ENCODE peak calls at places on chromosomes 11 and 22, in nine cellular contexts. L, G, Y, N, V, J, Z, H and I are unnamed samples.
A peak's percentile ranks its signal among the peaks of the same experiment; 100 is the strongest.

GRCh38 chr11:7905961-7906429 is 25.1 kb downstream of the OR10A6 start:
- DNase-seq in Y (peak; percentile 40), J (no peak), Z (no peak), H (no peak), G (peak; percentile 56), L (no peak), V (no peak), N (no peak), I (no peak)

GRCh38 chr11:110425751-110426545 is 3.8 kb upstream of the FDX1 start:
- DNase-seq in J (no peak), V (no peak), G (no peak), Z (no peak), H (no peak), N (no peak), L (no peak), Y (no peak), I (no peak)

GRCh38 chr11:120215634-120216033 is 4.8 kb downstream of the OAF start:
- DNase-seq in N (no peak), Z (no peak), V (no peak), H (no peak), L (peak; percentile 89), Y (peak; percentile 43), G (no peak), J (no peak), I (no peak)

GRCh38 chr22:19810381-19811141 is 44.1 kb downstream of the GNB1L start:
- DNase-seq in J (no peak), N (no peak), V (peak; percentile 57), G (no peak), L (peak; percentile 56), H (no peak), Z (no peak), Y (no peak), I (no peak)

GRCh38 chr11:85682330-85683305 is 3.4 kb downstream of the CCDC89 start:
- DNase-seq in V (peak; percentile 81), L (peak; percentile 84), J (no peak), H (peak; percentile 55), N (no peak), Z (peak; percentile 67), G (peak; percentile 25), Y (peak; percentile 35), I (no peak)

GRCh38 chr11:32751381-32751780 is 43.1 kb downstream of the CCDC73 start:
- DNase-seq in H (no peak), V (no peak), Y (no peak), J (no peak), N (no peak), G (no peak), L (peak; percentile 33), Z (no peak), I (no peak)

GRCh38 chr11:64358907-64359711 is at the start of gene RPS6KA4:
- DNase-seq in L (no peak), V (peak; percentile 95), G (peak; percentile 57), H (peak; percentile 73), Y (peak; percentile 74), Z (peak; percentile 73), J (no peak), N (peak; percentile 75), I (no peak)

GRCh38 chr22:47102648-47103047 is 340.2 kb downstream of the TBC1D22A start:
- DNase-seq in G (no peak), V (no peak), H (no peak), Y (no peak), N (peak; percentile 46), Z (no peak), J (no peak), L (no peak), I (no peak)

GRCh38 chr11:12458042-12458441 is 80.7 kb downstream of the PARVA start:
- DNase-seq in H (no peak), N (no peak), J (no peak), L (peak; percentile 88), G (no peak), V (no peak), Z (no peak), Y (no peak), I (no peak)

GRCh38 chr11:12455938-12456337 is 78.6 kb downstream of the PARVA start:
- DNase-seq in Y (no peak), H (no peak), N (no peak), G (no peak), Z (no peak), V (no peak), L (no peak), J (no peak), I (no peak)

GRCh38 chr11:12454782-12455181 is 77.4 kb downstream of the PARVA start:
- DNase-seq in H (no peak), G (no peak), Y (no peak), J (no peak), L (no peak), N (no peak), V (no peak), Z (no peak), I (no peak)

GRCh38 chr11:12459374-12459773 is 82.0 kb downstream of the PARVA start:
- DNase-seq in J (no peak), H (no peak), L (no peak), Y (no peak), V (no peak), N (no peak), G (no peak), Z (no peak), I (no peak)

DNA sequence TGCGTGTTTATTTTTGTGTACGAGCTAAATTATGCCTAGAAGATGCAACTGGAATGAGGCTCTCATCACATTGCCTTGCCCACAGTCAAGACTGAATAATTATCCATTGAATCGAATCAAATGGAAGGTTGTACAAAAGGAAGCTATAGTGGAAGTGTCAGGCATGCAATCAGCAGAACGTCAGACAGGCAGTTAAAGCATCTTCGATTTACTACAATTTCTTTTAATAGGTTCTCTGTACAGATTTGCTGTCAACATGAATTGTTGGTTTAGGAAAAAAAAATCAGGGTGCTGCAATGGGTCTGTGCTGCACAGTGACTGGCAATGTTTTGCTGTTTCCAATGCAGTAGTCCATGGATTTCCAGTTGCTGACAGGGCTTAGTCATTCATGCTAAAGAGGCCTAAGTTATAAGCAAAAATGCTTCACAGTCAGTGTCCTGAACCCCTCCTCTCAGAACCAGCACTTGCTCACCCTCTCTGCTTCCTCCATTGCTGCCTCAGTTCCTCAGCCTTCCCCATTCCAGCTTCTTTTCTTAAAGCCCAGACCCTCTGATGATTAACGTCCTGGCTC is 79.7 kb downstream of the PARVA start:
- DNase-seq in Z (no peak), J (no peak), G (no peak), L (no peak), H (no peak), V (no peak), Y (no peak), N (no peak), I (no peak)
- TF ChIP-seq POLR2AphosphoS5 in Z (no peak), J (no peak), G (no peak), L (peak; percentile 11), H (no peak), V (no peak), Y (no peak), N (no peak), I (no peak)

DNA sequence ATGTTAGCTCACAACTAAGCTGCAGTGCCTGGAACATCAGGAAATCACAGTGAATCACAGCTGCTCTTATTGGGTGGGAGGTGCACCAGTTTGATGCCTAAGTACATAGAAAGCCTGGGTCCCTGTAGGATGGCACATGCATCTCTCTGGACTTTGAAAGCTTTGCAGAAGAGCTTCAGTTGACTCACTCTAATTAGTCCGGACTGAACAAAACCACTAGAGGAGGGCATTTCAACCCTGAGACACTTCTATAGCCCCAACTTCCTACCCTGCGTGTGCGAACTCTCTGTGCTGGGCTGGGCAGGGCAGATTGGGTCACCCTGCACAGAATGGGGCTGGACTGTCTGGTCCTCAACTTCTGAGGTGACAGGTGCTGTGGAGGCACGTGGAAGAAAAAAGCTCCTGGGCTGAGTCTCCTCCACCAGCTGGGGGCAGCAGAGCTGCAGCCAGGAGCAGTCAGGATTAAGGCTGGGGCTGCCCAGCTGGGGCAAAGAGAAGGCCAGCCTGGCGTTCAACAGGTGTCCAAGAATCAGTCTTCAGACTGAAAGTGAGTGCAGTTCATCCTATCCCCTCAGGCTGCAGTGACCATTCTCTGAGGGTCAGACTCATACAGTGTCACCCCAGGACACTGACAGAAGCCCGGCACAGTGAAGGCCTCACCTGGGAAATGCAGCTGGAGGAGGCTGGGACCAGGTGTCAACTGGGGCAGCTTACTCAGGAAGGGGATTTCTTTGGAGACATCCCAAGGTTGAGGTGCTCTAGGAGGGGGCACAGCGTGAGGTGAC is 22.1 kb downstream of the GGTLC2 start:
- DNase-seq in Z (no peak), Y (peak; percentile 38), H (peak; percentile 60), G (no peak), J (no peak), L (no peak), V (no peak), N (peak; percentile 60), I (peak; percentile 2)
- H3K4me1 ChIP-seq in Z (no peaks in the 10 kb centered on the region), Y (no peaks in the 10 kb centered on the region), H (no peaks in the 10 kb centered on the region), G (no peaks in the 10 kb centered on the region), J (no peaks in the 10 kb centered on the region), L (no peaks in the 10 kb centered on the region), V (no peaks in the 10 kb centered on the region), N (no peaks in the 10 kb centered on the region), I (no peaks in the 10 kb centered on the region)

GRCh38 chr11:73107597-73107996 is 34.5 kb downstream of the FCHSD2 start:
- DNase-seq in Y (no peak), H (no peak), G (no peak), L (no peak), J (no peak), Z (no peak), V (no peak), N (no peak), I (no peak)

GRCh38 chr11:73114835-73115220 is 27.3 kb downstream of the FCHSD2 start:
- DNase-seq in G (no peak), V (no peak), J (no peak), L (no peak), N (no peak), Z (no peak), Y (no peak), H (no peak), I (no peak)

GRCh38 chr11:73114110-73114834 is 27.8 kb downstream of the FCHSD2 start:
- DNase-seq in J (no peak), V (no peak), Z (no peak), G (no peak), N (no peak), Y (no peak), L (no peak), H (no peak), I (no peak)

DNA sequence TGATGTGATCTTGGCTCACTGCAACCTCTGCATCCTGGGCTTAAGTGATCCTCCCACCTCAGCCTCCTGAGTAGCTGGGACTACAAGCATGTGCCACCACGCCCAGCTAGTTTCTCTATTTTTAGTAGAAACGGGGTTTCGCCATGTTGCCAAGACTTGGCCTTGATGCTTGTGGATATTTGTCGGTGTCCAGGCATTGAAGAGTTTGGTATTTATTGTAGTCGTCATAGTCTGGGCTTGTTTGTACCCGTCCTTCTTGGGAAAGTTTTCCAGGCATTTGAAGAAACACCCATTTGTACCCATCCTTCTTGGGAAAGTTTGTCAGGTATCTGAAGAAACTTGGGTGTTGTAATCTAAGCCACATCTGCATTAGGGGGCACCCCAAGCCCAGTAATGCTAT is 28.7 kb downstream of the FCHSD2 start:
- DNase-seq in L (no peak), G (no peak), J (no peak), Y (no peak), H (no peak), N (no peak), Z (no peak), V (no peak), I (no peak)
- H3K27ac ChIP-seq in L (no peak overlapping the region), G (no peak overlapping the region), J (no peak overlapping the region), Y (no peak overlapping the region), H (no peak overlapping the region), N (no peak overlapping the region), Z (no peak overlapping the region), V (no peak overlapping the region), I (no peak overlapping the region)

DNA sequence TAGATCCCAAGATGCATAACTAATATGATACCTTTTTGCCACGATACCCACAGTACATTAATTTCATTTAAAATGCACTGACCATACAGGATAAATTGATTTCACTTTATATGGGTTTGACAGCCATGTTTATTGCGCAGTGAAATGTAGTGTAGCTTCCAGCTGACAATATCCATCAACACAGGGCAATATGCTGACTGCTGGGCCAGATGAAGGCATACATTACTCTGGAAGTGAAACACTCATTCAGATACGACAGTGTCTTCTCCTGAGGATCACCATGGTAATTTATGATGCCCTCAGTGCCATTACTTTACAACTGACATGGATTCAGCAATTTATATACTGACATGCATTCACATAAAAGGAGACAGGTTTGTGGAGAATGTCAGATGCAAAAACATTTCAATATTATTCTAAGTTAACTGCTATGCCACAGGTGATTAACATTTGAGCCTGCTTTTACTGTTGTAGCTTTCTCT is 365.1 kb downstream of the SOX6 start:
- DNase-seq in N (no peak), L (no peak), H (no peak), J (no peak), G (no peak), Y (no peak), Z (no peak), V (no peak), I (no peak)
- TF ChIP-seq POLR2AphosphoS5 in N (no peak), L (no peak), H (no peak), J (no peak), G (no peak), Y (no peak), Z (no peak), V (no peak), I (no peak)